ENCODE peak calls at places on chromosomes 1 and 21, in six cellular contexts. U is HFF-Myc, Z is AG09309, M is mucosa of descending colon, F is heart right ventricle, K is esophagus muscularis mucosa. A is an unnamed sample.

GRCh38 chr1:211783897-211784296 is 46.7 kb downstream of the LPGAT1 start:
- DNase-seq in K (no peak), Z (no peak), M (peak), U (no peak), F (no peak), A (no peak)

GRCh38 chr1:59549903-59550302 is 253.0 kb downstream of the FGGY start:
- DNase-seq in U (no peak), K (no peak), M (no peak), F (no peak), Z (peak), A (peak)

GRCh38 chr21:35100351-35100771 is 51.3 kb upstream of the RUNX1 start:
- DNase-seq in K (no peak), U (no peak), Z (no peak), M (peak), F (no peak), A (no peak)

GRCh38 chr1:210332719-210333398 is 4.2 kb downstream of the HHAT start:
- DNase-seq in F (no peak), Z (no peak), M (peak), K (no peak), U (no peak), A (no peak)

GRCh38 chr1:169873582-169874200 is 20.0 kb downstream of the SCYL3 start:
- DNase-seq in F (no peak), Z (no peak), U (no peak), M (no peak), K (no peak), A (no peak)

GRCh38 chr1:185260611-185261010 is 56.4 kb downstream of the IVNS1ABP start:
- DNase-seq in F (no peak), U (no peak), Z (no peak), M (no peak), K (no peak), A (no peak)

GRCh38 chr21:38683222-38683621 is 122.5 kb upstream of the ETS2 start:
- DNase-seq in F (no peak), U (no peak), Z (no peak), K (no peak), M (no peak), A (peak)

GRCh38 chr21:29152936-29153335 is 22.5 kb downstream of the MAP3K7CL start:
- DNase-seq in Z (no peak), U (no peak), F (no peak), K (no peak), M (no peak), A (no peak)

GRCh38 chr1:101723415-101723814 is 273.3 kb downstream of the OLFM3 start:
- DNase-seq in Z (no peak), K (no peak), F (no peak), U (no peak), M (no peak), A (no peak)

GRCh38 chr1:212613440-212614335 is 5.1 kb downstream of the ATF3 start:
- DNase-seq in K (no peak), U (no peak), Z (no peak), F (no peak), M (no peak), A (no peak)

GRCh38 chr1:38489844-38490270 is 369.7 kb downstream of the RRAGC start:
- DNase-seq in K (no peak), Z (no peak), M (peak), F (no peak), U (peak), A (no peak)

GRCh38 chr1:116654351-116654750 is 13.2 kb downstream of the IGSF3 start:
- DNase-seq in Z (no peak), K (no peak), M (no peak), F (no peak), U (no peak), A (no peak)

GRCh38 chr1:169595764-169596711 is 9.8 kb upstream of the F5 start:
- DNase-seq in K (peak), Z (no peak), F (no peak), M (peak), U (peak), A (no peak)

GRCh38 chr1:116680752-116681151 is 13.2 kb upstream of the IGSF3 start:
- DNase-seq in F (no peak), Z (no peak), M (no peak), K (no peak), U (no peak), A (no peak)

GRCh38 chr1:118157506-118157905 is 27.5 kb downstream of the SPAG17 start:
- DNase-seq in F (no peak), M (no peak), U (no peak), K (no peak), Z (no peak), A (no peak)

GRCh38 chr1:175808573-175808972 is 65.2 kb upstream of the TNR start:
- DNase-seq in M (no peak), Z (no peak), K (no peak), U (no peak), F (no peak), A (no peak)

GRCh38 chr21:42117229-42118048 is 46.3 kb downstream of the UMODL1 start:
- DNase-seq in M (peak), K (no peak), F (peak), U (peak), Z (peak), A (no peak)

GRCh38 chr1:216582151-216582550 is 141.1 kb downstream of the ESRRG start:
- DNase-seq in M (no peak), K (no peak), F (no peak), U (no peak), Z (no peak), A (no peak)

GRCh38 chr1:170929835-170930554 is 5.3 kb upstream of the MROH9 start:
- DNase-seq in K (no peak), Z (peak), F (no peak), M (peak), U (peak), A (peak)

GRCh38 chr1:86913399-86913895 is 479 bp downstream of the SELENOF start:
- DNase-seq in M (peak), U (no peak), F (no peak), K (no peak), Z (no peak), A (no peak)

GRCh38 chr1:58785424-58786058 is 1.7 kb upstream of the JUN start:
- DNase-seq in U (no peak), F (no peak), Z (no peak), K (no peak), M (peak), A (peak)

GRCh38 chr1:101366513-101367215 is 129.8 kb downstream of the S1PR1 start:
- DNase-seq in F (no peak), U (peak), M (no peak), Z (no peak), K (peak), A (no peak)

GRCh38 chr1:74205236-74205635 is 7.2 kb downstream of the FPGT start:
- DNase-seq in F (no peak), U (no peak), Z (no peak), K (no peak), M (no peak), A (no peak)

GRCh38 chr1:207941664-207942063 is 30.7 kb upstream of the CD34 start:
- DNase-seq in U (no peak), F (peak), Z (no peak), M (peak), K (no peak), A (no peak)

GRCh38 chr1:224666078-224666477 is 50.0 kb downstream of the CNIH3 start:
- DNase-seq in Z (no peak), F (no peak), K (no peak), U (no peak), M (no peak), A (no peak)

GRCh38 chr1:25586181-25586588 is 30.4 kb upstream of the MAN1C1 start:
- DNase-seq in U (no peak), Z (no peak), K (no peak), M (no peak), F (no peak), A (no peak)

GRCh38 chr1:41497056-41497440 is 12.6 kb upstream of the EDN2 start:
- DNase-seq in Z (no peak), U (no peak), F (no peak), M (no peak), K (no peak), A (no peak)

GRCh38 chr1:75067975-75068374 is 66.2 kb upstream of the LHX8 start:
- DNase-seq in Z (no peak), K (no peak), U (no peak), M (no peak), F (no peak), A (no peak)

GRCh38 chr1:188463919-188464318 is 1635.2 kb downstream of the PLA2G4A start:
- DNase-seq in Z (no peak), K (no peak), F (no peak), U (no peak), M (no peak), A (no peak)
- TF ChIP-seq CTCF in Z (no peak), K (no peak), F (no peak), U (no peak), M (no peak), A (no peak)

DNA sequence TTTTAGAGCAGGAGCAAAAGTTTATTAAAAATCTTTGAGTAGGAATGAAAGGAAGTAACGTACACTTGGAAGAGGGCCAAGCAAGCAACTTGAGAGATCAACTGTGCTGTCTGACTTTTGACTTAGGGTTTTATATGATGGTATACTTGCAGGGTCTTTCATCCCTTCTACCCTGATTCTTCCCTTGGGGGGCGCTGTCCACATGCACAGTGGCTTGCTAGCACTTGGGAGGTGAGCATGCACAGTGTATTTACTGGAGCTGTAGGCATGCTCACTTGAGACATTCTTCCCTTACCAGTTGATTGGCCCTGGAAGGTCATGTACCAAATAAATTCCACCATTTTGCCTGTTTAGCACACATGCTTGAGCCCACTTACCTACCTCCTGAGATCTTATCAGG is 1001.3 kb upstream of the ADGRL2 start:
- DNase-seq in U (no peak), F (no peak), Z (no peak), K (no peak), M (no peak), A (no peak)
- H3K4me3 ChIP-seq in U (no peak), F (no peak), Z (no peak), K (no peak), M (no peak), A (no peak)

GRCh38 chr1:155128469-155128754 is 736 bp downstream of the EFNA1 start:
- DNase-seq in F (no peak), K (no peak), Z (no peak), M (no peak), U (no peak), A (no peak)
- TF ChIP-seq CTCF in F (no peak), K (no peak), Z (no peak), M (no peak), U (no peak), A (no peak)

DNA sequence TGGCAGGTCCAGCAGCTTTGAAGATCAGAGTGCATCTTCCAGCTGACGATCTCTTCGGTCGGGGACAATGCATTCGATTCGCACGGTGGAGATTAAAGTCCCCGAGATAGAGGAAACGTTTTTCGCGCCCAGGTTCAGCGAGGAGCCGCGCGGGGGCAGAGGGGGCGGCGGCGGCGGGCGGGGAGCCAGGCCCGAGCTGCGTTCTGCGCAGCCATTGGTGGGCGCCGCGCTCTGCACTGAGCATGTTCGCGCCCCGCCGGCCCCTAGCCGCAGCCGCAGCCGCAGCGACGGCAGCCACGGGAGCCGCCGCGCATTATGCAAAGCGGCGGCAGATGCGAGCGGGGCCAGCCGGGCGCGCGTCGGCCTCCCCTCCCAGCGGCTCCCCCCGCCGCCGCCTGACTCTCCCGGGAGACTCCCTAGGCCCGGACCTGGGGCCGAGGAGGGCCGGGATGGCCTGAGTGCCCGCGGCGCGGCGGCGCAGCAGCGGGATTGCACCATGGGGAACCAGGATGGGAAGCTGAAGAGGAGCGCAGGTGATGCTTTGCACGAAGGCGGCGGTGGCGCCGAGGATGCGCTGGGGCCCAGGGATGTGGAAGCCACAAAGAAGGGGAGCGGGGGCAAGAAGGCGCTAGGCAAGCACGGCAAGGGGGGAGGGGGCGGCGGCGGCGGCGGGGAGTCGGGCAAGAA is at the start of gene FMN2:
- DNase-seq in K (no peak), F (no peak), M (no peak), Z (no peak), U (no peak), A (no peak)
- H3K4me3 ChIP-seq in K (peak), F (peak), M (peak), Z (peak), U (peak), A (peak)

GRCh38 chr1:220089650-220090556 is at the start of gene BPNT1:
- DNase-seq in K (peak), F (peak), U (peak), Z (peak), M (peak), A (peak)
- TF ChIP-seq CTCF in K (no peak), F (no peak), U (no peak), Z (no peak), M (no peak), A (no peak)

GRCh38 chr21:25562660-25563059 is 44.6 kb downstream of the MRPL39 start:
- DNase-seq in M (no peak), U (no peak), Z (no peak), K (no peak), F (no peak), A (no peak)
- H3K4me3 ChIP-seq in M (no peak), U (peak), Z (peak), K (peak), F (peak), A (peak)

GRCh38 chr21:16851054-16851453 is 661.8 kb upstream of the CXADR start:
- DNase-seq in K (no peak), U (no peak), F (no peak), Z (no peak), M (no peak), A (no peak)
- TF ChIP-seq CTCF in K (no peak), U (no peak), F (no peak), Z (no peak), M (no peak), A (peak)

GRCh38 chr1:8437286-8437685 is 119.4 kb downstream of the SLC45A1 start:
- DNase-seq in Z (no peak), F (no peak), K (no peak), M (no peak), U (no peak), A (no peak)

GRCh38 chr1:8435569-8436071 is 117.7 kb downstream of the SLC45A1 start:
- DNase-seq in F (no peak), M (no peak), Z (no peak), U (no peak), K (no peak), A (no peak)

GRCh38 chr1:8441466-8441865 is 123.6 kb downstream of the SLC45A1 start:
- DNase-seq in F (no peak), M (no peak), Z (no peak), K (no peak), U (no peak), A (no peak)

GRCh38 chr1:8438449-8438848 is 120.5 kb downstream of the SLC45A1 start:
- DNase-seq in Z (no peak), F (no peak), K (no peak), M (no peak), U (no peak), A (no peak)

GRCh38 chr1:8439015-8439702 is 121.2 kb downstream of the SLC45A1 start:
- DNase-seq in F (peak), U (peak), K (peak), Z (peak), M (peak), A (no peak)
- H3K4me3 ChIP-seq in F (no peak), U (no peak), K (no peak), Z (no peak), M (no peak), A (no peak)

GRCh38 chr1:2345297-2346075 is 45.9 kb downstream of the MORN1 start:
- DNase-seq in K (no peak), F (peak), Z (no peak), U (no peak), M (no peak), A (no peak)

GRCh38 chr1:2344121-2344681 is 47.2 kb downstream of the MORN1 start:
- DNase-seq in M (no peak), K (no peak), F (peak), U (no peak), Z (no peak), A (no peak)

GRCh38 chr1:2346691-2347408 is 44.5 kb downstream of the MORN1 start:
- DNase-seq in K (no peak), M (no peak), U (no peak), Z (no peak), F (peak), A (no peak)

GRCh38 chr1:2343023-2343935 is 48.1 kb downstream of the MORN1 start:
- DNase-seq in U (no peak), K (no peak), Z (no peak), M (no peak), F (peak), A (no peak)

GRCh38 chr1:2344744-2345296 is 46.5 kb downstream of the MORN1 start:
- DNase-seq in M (no peak), U (no peak), F (peak), Z (no peak), K (no peak), A (no peak)
- TF ChIP-seq CTCF in M (no peak), U (no peak), F (no peak), Z (no peak), K (no peak), A (no peak)

A was measured in epithelial cell of proximal tubule.